ENCODE peak calls at places on chromosome 17, in seven cellular contexts. One of them, this sample, is unnamed.

GRCh38 chr17:15464211-15464610 is 3.2 kb downstream of the CDRT4 start:
- DNase-seq in PC-3: no peak
- DNase-seq in MM.1S: no peak
- DNase-seq in HCT116: no peak
- DNase-seq in hepatocyte: no peak
- DNase-seq in neural progenitor cell: no peak
- DNase-seq in GM23338: no peak
- DNase-seq in this sample: peak

GRCh38 chr17:40345161-40346034 is 19.1 kb downstream of the GJD3 start:
- DNase-seq in hepatocyte: peak
- DNase-seq in PC-3: peak
- DNase-seq in GM23338: peak
- DNase-seq in neural progenitor cell: peak
- DNase-seq in HCT116: no peak
- DNase-seq in MM.1S: no peak
- DNase-seq in this sample: peak

GRCh38 chr17:58317421-58318064 is 11.1 kb downstream of the TSPOAP1 start:
- DNase-seq in neural progenitor cell: peak
- DNase-seq in GM23338: peak
- DNase-seq in PC-3: peak
- DNase-seq in hepatocyte: peak
- DNase-seq in MM.1S: peak
- DNase-seq in HCT116: peak
- DNase-seq in this sample: peak

GRCh38 chr17:27741971-27742370 is 58.4 kb downstream of the NOS2 start:
- DNase-seq in hepatocyte: no peak
- DNase-seq in neural progenitor cell: no peak
- DNase-seq in HCT116: no peak
- DNase-seq in MM.1S: no peak
- DNase-seq in PC-3: no peak
- DNase-seq in GM23338: no peak
- DNase-seq in this sample: no peak

GRCh38 chr17:79721993-79722671 is 8.6 kb upstream of the ENPP7 start:
- DNase-seq in neural progenitor cell: peak
- DNase-seq in GM23338: peak
- DNase-seq in MM.1S: no peak
- DNase-seq in hepatocyte: no peak
- DNase-seq in HCT116: no peak
- DNase-seq in PC-3: peak
- DNase-seq in this sample: peak

GRCh38 chr17:76611747-76612143 is 26.1 kb upstream of the ST6GALNAC2 start:
- DNase-seq in HCT116: no peak
- DNase-seq in PC-3: no peak
- DNase-seq in hepatocyte: no peak
- DNase-seq in MM.1S: no peak
- DNase-seq in neural progenitor cell: no peak
- DNase-seq in GM23338: no peak
- DNase-seq in this sample: no peak

GRCh38 chr17:75109047-75109406 is 742 bp upstream of the ARMC7 start:
- DNase-seq in HCT116: no peak
- DNase-seq in GM23338: peak
- DNase-seq in neural progenitor cell: peak
- DNase-seq in hepatocyte: no peak
- DNase-seq in PC-3: no peak
- DNase-seq in MM.1S: no peak
- DNase-seq in this sample: no peak

GRCh38 chr17:37737081-37737480 is 7.8 kb downstream of the HNF1B start:
- DNase-seq in MM.1S: no peak
- DNase-seq in GM23338: no peak
- DNase-seq in hepatocyte: no peak
- DNase-seq in PC-3: peak
- DNase-seq in neural progenitor cell: no peak
- DNase-seq in HCT116: no peak
- DNase-seq in this sample: peak

GRCh38 chr17:68161644-68162428 is 86.0 kb upstream of the AMZ2 start:
- DNase-seq in HCT116: no peak
- DNase-seq in PC-3: peak
- DNase-seq in neural progenitor cell: no peak
- DNase-seq in MM.1S: no peak
- DNase-seq in GM23338: no peak
- DNase-seq in hepatocyte: no peak
- DNase-seq in this sample: peak

GRCh38 chr17:78745407-78746088 is 36.5 kb downstream of the CYTH1 start:
- DNase-seq in PC-3: peak
- DNase-seq in neural progenitor cell: peak
- DNase-seq in hepatocyte: peak
- DNase-seq in MM.1S: peak
- DNase-seq in GM23338: peak
- DNase-seq in HCT116: no peak
- DNase-seq in this sample: peak

GRCh38 chr17:18959071-18959844 is 7.3 kb downstream of the SLC5A10 start:
- DNase-seq in MM.1S: no peak
- DNase-seq in HCT116: no peak
- DNase-seq in hepatocyte: peak
- DNase-seq in GM23338: no peak
- DNase-seq in PC-3: no peak
- DNase-seq in neural progenitor cell: peak
- DNase-seq in this sample: no peak

GRCh38 chr17:18017958-18018357 is 21.0 kb downstream of the ATPAF2 start:
- DNase-seq in hepatocyte: no peak
- DNase-seq in PC-3: no peak
- DNase-seq in GM23338: no peak
- DNase-seq in MM.1S: no peak
- DNase-seq in neural progenitor cell: no peak
- DNase-seq in HCT116: no peak
- DNase-seq in this sample: no peak

GRCh38 chr17:17186551-17187505 is 19.3 kb downstream of the PLD6 start:
- DNase-seq in neural progenitor cell: no peak
- DNase-seq in HCT116: no peak
- DNase-seq in MM.1S: no peak
- DNase-seq in GM23338: no peak
- DNase-seq in PC-3: no peak
- DNase-seq in hepatocyte: no peak
- DNase-seq in this sample: no peak

GRCh38 chr17:64969046-64969501 is 49.8 kb upstream of the LRRC37A3 start:
- DNase-seq in GM23338: no peak
- DNase-seq in neural progenitor cell: no peak
- DNase-seq in PC-3: no peak
- DNase-seq in MM.1S: peak
- DNase-seq in HCT116: no peak
- DNase-seq in hepatocyte: no peak
- DNase-seq in this sample: no peak

GRCh38 chr17:64777413-64778101 is 115.5 kb upstream of the SMURF2 start:
- DNase-seq in neural progenitor cell: peak
- DNase-seq in MM.1S: peak
- DNase-seq in HCT116: no peak
- DNase-seq in hepatocyte: no peak
- DNase-seq in GM23338: peak
- DNase-seq in PC-3: no peak
- DNase-seq in this sample: no peak

GRCh38 chr17:15409721-15410247 is 57.6 kb downstream of the CDRT4 start:
- DNase-seq in neural progenitor cell: no peak
- DNase-seq in hepatocyte: no peak
- DNase-seq in MM.1S: no peak
- DNase-seq in HCT116: no peak
- DNase-seq in GM23338: no peak
- DNase-seq in PC-3: peak
- DNase-seq in this sample: peak

GRCh38 chr17:18319604-18320256 is 4.6 kb downstream of the SMCR8 start:
- DNase-seq in hepatocyte: peak
- DNase-seq in MM.1S: peak
- DNase-seq in GM23338: peak
- DNase-seq in HCT116: no peak
- DNase-seq in neural progenitor cell: peak
- DNase-seq in PC-3: peak
- DNase-seq in this sample: peak

GRCh38 chr17:18247613-18248001 is 10.9 kb downstream of the FLII start:
- DNase-seq in neural progenitor cell: no peak
- DNase-seq in HCT116: no peak
- DNase-seq in MM.1S: no peak
- DNase-seq in PC-3: no peak
- DNase-seq in GM23338: no peak
- DNase-seq in hepatocyte: no peak
- DNase-seq in this sample: no peak

GRCh38 chr17:40260528-40260927 is 27.2 kb upstream of the CDC6 start:
- DNase-seq in GM23338: no peak
- DNase-seq in neural progenitor cell: no peak
- DNase-seq in HCT116: no peak
- DNase-seq in MM.1S: no peak
- DNase-seq in hepatocyte: no peak
- DNase-seq in PC-3: no peak
- DNase-seq in this sample: no peak

DNA sequence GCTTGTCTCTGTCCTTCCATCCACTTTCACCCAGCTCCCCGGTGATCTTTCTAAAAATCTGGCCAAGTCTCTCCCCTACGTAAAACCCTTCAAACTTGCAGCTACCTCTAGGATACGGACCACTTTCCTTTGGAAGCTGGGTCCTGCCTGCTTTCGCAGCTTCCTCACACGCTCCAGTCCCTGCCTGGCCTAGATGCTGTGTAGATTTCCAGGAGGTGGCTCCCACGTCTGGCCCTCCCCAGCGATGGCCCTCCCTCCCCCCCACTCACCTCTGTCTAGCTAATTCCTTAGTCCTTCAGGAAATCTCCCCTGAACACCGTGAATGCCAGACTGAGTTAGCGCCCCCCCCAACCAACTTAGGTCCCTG is 579 bp upstream of the LRRC59 start:
- DNase-seq in PC-3: no peak
- DNase-seq in HCT116: no peak
- DNase-seq in GM23338: peak
- DNase-seq in hepatocyte: no peak
- DNase-seq in neural progenitor cell: no peak
- DNase-seq in MM.1S: no peak
- DNase-seq in this sample: no peak
- H3K4me3 ChIP-seq in PC-3: peak
- H3K4me3 ChIP-seq in HCT116: peak
- H3K4me3 ChIP-seq in GM23338: peak
- H3K4me3 ChIP-seq in hepatocyte: no peak
- H3K4me3 ChIP-seq in neural progenitor cell: peak
- H3K4me3 ChIP-seq in MM.1S: peak
- H3K4me3 ChIP-seq in this sample: peak

GRCh38 chr17:48732688-48733629 is 4.4 kb upstream of the HOXB13 start:
- DNase-seq in HCT116: no peak
- DNase-seq in GM23338: peak
- DNase-seq in hepatocyte: no peak
- DNase-seq in neural progenitor cell: peak
- DNase-seq in MM.1S: no peak
- DNase-seq in PC-3: peak
- DNase-seq in this sample: no peak
- TF ChIP-seq EZH2 in HCT116: no peak
- TF ChIP-seq EZH2 in GM23338: peak
- TF ChIP-seq EZH2 in hepatocyte: peak
- TF ChIP-seq EZH2 in neural progenitor cell: peak
- TF ChIP-seq EZH2 in MM.1S: peak
- TF ChIP-seq EZH2 in PC-3: no peak
- TF ChIP-seq EZH2 in this sample: no peak

GRCh38 chr17:71217769-71218168 is 903.1 kb upstream of the SOX9 start:
- DNase-seq in MM.1S: no peak
- DNase-seq in HCT116: no peak
- DNase-seq in hepatocyte: no peak
- DNase-seq in GM23338: no peak
- DNase-seq in neural progenitor cell: no peak
- DNase-seq in PC-3: peak
- DNase-seq in this sample: peak
- TF ChIP-seq EZH2phosphoT487 in MM.1S: no peak
- TF ChIP-seq EZH2phosphoT487 in HCT116: no peak
- TF ChIP-seq EZH2phosphoT487 in hepatocyte: no peak
- TF ChIP-seq EZH2phosphoT487 in GM23338: no peak
- TF ChIP-seq EZH2phosphoT487 in neural progenitor cell: no peak
- TF ChIP-seq EZH2phosphoT487 in PC-3: no peak
- TF ChIP-seq EZH2phosphoT487 in this sample: no peak

DNA sequence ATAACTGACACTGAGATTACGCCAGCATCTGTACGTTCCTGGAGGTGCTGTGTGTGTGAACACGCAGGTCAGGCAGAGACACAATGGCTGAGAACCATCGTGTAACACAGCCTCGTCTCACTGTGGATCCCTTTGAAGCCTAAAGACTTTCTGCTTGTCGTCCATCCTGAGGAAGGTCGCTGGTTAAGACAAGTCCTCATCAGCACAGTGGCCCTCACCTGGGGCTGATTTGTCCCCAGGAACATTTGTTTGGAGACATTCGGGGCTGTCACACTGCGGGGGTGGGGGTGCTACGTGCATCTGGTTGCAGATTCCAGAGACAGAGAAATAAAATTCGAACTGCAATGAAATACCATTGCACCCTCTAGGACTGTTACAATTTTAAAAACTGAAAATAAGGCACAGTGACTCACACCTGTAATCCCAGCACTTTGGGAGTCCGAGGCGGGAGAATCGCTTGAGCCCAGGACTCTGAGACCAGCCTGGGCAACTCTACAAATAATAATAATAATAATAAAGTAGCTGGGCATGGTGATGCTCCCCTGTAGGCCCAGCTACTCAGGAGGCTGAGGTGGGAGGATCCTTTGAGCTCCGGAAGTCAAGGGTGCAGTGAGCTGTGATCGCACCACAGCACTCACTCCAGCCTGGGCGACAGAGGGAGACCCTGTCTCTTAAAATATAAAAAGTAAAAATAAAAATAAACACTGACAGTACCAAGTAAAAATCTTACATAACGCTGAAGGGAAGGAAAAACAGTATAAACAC is 112.0 kb upstream of the METRNL start:
- DNase-seq in hepatocyte: no peak
- DNase-seq in HCT116: no peak
- DNase-seq in GM23338: no peak
- DNase-seq in MM.1S: no peak
- DNase-seq in neural progenitor cell: no peak
- DNase-seq in PC-3: no peak
- DNase-seq in this sample: no peak
- H3K4me3 ChIP-seq in hepatocyte: no peak
- H3K4me3 ChIP-seq in HCT116: no peak
- H3K4me3 ChIP-seq in GM23338: no peak
- H3K4me3 ChIP-seq in MM.1S: no peak
- H3K4me3 ChIP-seq in neural progenitor cell: no peak
- H3K4me3 ChIP-seq in PC-3: no peak
- H3K4me3 ChIP-seq in this sample: no peak

DNA sequence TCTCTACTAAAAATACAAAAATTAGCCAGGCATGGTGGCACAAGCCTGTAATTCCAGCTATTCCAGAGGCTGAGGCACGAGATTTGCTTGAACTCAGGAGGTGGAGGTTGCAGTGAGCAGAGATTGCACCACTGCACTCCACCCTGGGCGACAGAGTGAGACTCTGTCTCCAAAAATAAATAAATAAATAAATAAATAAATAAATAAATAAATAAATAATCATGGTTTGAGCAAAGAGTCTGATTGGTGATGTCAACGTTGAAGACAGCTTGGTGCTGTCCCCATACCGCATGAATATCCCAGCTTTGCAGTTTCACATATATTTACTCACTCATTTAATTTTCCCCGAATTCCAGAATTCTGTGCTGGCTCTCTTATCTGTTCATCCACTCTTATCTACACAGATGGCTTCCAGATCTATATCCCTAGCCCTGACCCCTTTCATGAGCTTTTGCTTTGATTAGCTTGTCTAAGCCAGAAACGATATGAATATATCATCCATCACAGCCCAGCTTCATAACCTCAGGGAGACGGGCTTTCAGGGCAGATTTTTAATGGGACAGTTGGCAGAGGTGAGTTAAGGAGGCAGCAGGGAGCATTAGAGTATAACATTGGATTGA is 91.0 kb downstream of the SPACA3 start:
- DNase-seq in GM23338: no peak
- DNase-seq in neural progenitor cell: no peak
- DNase-seq in hepatocyte: no peak
- DNase-seq in HCT116: no peak
- DNase-seq in PC-3: no peak
- DNase-seq in MM.1S: no peak
- DNase-seq in this sample: no peak
- TF ChIP-seq EZH2 in GM23338: no peak
- TF ChIP-seq EZH2 in neural progenitor cell: no peak
- TF ChIP-seq EZH2 in hepatocyte: no peak
- TF ChIP-seq EZH2 in HCT116: no peak
- TF ChIP-seq EZH2 in PC-3: no peak
- TF ChIP-seq EZH2 in MM.1S: no peak
- TF ChIP-seq EZH2 in this sample: no peak